ENCODE peak calls at places on chromosomes 6 and 20, in four cellular contexts. One of them, this sample, is unnamed.

GRCh38 chr6:168242111-168242510 is 77.5 kb downstream of the DACT2 start:
- DNase-seq in HepG2: no peak
- DNase-seq in A549: no peak
- DNase-seq in K562: no peak
- DNase-seq in this sample: no peak

GRCh38 chr6:33014841-33015634 is 5.6 kb upstream of the HLA-DOA start:
- DNase-seq in HepG2: peak
- DNase-seq in A549: peak
- DNase-seq in K562: peak
- DNase-seq in this sample: no peak

GRCh38 chr20:1722513-1723050 is 65.0 kb upstream of the SIRPG start:
- DNase-seq in HepG2: no peak
- DNase-seq in A549: no peak
- DNase-seq in K562: no peak
- DNase-seq in this sample: no peak

GRCh38 chr6:121504227-121504626 is 68.8 kb downstream of the GJA1 start:
- DNase-seq in HepG2: no peak
- DNase-seq in A549: peak
- DNase-seq in K562: no peak
- DNase-seq in this sample: no peak

GRCh38 chr6:131255434-131255833 is 120.2 kb downstream of the AKAP7 start:
- DNase-seq in HepG2: no peak
- DNase-seq in A549: no peak
- DNase-seq in K562: no peak
- DNase-seq in this sample: no peak

GRCh38 chr6:41921712-41921998 is 356 bp downstream of the BYSL start:
- DNase-seq in HepG2: no peak
- DNase-seq in A549: no peak
- DNase-seq in K562: peak
- DNase-seq in this sample: no peak

GRCh38 chr6:34147906-34148701 is 2.2 kb upstream of the GRM4 start:
- DNase-seq in HepG2: no peak
- DNase-seq in A549: no peak
- DNase-seq in K562: no peak
- DNase-seq in this sample: peak

GRCh38 chr6:20715135-20715806 is 181.0 kb downstream of the CDKAL1 start:
- DNase-seq in HepG2: no peak
- DNase-seq in A549: no peak
- DNase-seq in K562: no peak
- DNase-seq in this sample: no peak

GRCh38 chr6:144340541-144341371 is 55.6 kb downstream of the UTRN start:
- DNase-seq in HepG2: peak
- DNase-seq in A549: peak
- DNase-seq in K562: no peak
- DNase-seq in this sample: no peak

GRCh38 chr6:20853828-20854227 is 319.6 kb downstream of the CDKAL1 start:
- DNase-seq in HepG2: no peak
- DNase-seq in A549: no peak
- DNase-seq in K562: no peak
- DNase-seq in this sample: no peak

GRCh38 chr6:6851059-6851658 is 256.6 kb upstream of the RREB1 start:
- DNase-seq in HepG2: peak
- DNase-seq in A549: peak
- DNase-seq in K562: peak
- DNase-seq in this sample: no peak

GRCh38 chr20:35739294-35740163 is 2.5 kb downstream of the RBM39 start:
- DNase-seq in HepG2: peak
- DNase-seq in A549: peak
- DNase-seq in K562: no peak
- DNase-seq in this sample: no peak

GRCh38 chr6:166262738-166263515 is 45.3 kb downstream of the PRR18 start:
- DNase-seq in HepG2: no peak
- DNase-seq in A549: no peak
- DNase-seq in K562: no peak
- DNase-seq in this sample: no peak

GRCh38 chr6:41607736-41608135 is 30.5 kb upstream of the MDFI start:
- DNase-seq in HepG2: no peak
- DNase-seq in A549: no peak
- DNase-seq in K562: no peak
- DNase-seq in this sample: no peak

GRCh38 chr6:152298055-152298647 is 339.0 kb downstream of the SYNE1 start:
- DNase-seq in HepG2: no peak
- DNase-seq in A549: no peak
- DNase-seq in K562: no peak
- DNase-seq in this sample: no peak

GRCh38 chr6:117280922-117281321 is 15.6 kb downstream of the VGLL2 start:
- DNase-seq in HepG2: peak
- DNase-seq in A549: no peak
- DNase-seq in K562: peak
- DNase-seq in this sample: peak

GRCh38 chr6:150813319-150813992 is 52.0 kb upstream of the MTHFD1L start:
- DNase-seq in HepG2: no peak
- DNase-seq in A549: peak
- DNase-seq in K562: no peak
- DNase-seq in this sample: no peak

GRCh38 chr6:47303861-47304260 is 5.8 kb downstream of the TNFRSF21 start:
- DNase-seq in HepG2: no peak
- DNase-seq in A549: no peak
- DNase-seq in K562: no peak
- DNase-seq in this sample: no peak

GRCh38 chr6:79048611-79049010 is 29.4 kb downstream of the PHIP start:
- DNase-seq in HepG2: peak
- DNase-seq in A549: peak
- DNase-seq in K562: peak
- DNase-seq in this sample: peak

GRCh38 chr6:123526128-123526527 is 110.6 kb downstream of the TRDN start:
- DNase-seq in HepG2: no peak
- DNase-seq in A549: no peak
- DNase-seq in K562: no peak
- DNase-seq in this sample: no peak

GRCh38 chr20:23603321-23603720 is 2.4 kb downstream of the CST9 start:
- DNase-seq in HepG2: no peak
- DNase-seq in A549: no peak
- DNase-seq in K562: no peak
- DNase-seq in this sample: no peak

GRCh38 chr6:85911067-85911466 is 268.4 kb upstream of the SYNCRIP start:
- DNase-seq in HepG2: no peak
- DNase-seq in A549: no peak
- DNase-seq in K562: no peak
- DNase-seq in this sample: no peak

GRCh38 chr6:56091159-56091869 is 156.1 kb downstream of the COL21A1 start:
- DNase-seq in HepG2: peak
- DNase-seq in A549: peak
- DNase-seq in K562: no peak
- DNase-seq in this sample: no peak

GRCh38 chr6:151440930-151441329 is 11.0 kb downstream of the RMND1 start:
- DNase-seq in HepG2: no peak
- DNase-seq in A549: no peak
- DNase-seq in K562: no peak
- DNase-seq in this sample: no peak

GRCh38 chr6:89050155-89050554 is 30.4 kb upstream of the PNRC1 start:
- DNase-seq in HepG2: peak
- DNase-seq in A549: peak
- DNase-seq in K562: no peak
- DNase-seq in this sample: no peak

GRCh38 chr6:84774174-84775158 is 10.1 kb upstream of the TBX18 start:
- DNase-seq in HepG2: no peak
- DNase-seq in A549: peak
- DNase-seq in K562: peak
- DNase-seq in this sample: peak
- TF ChIP-seq JUN in HepG2: no peak
- TF ChIP-seq JUN in A549: peak
- TF ChIP-seq JUN in K562: no peak
- TF ChIP-seq JUN in this sample: no peak

DNA sequence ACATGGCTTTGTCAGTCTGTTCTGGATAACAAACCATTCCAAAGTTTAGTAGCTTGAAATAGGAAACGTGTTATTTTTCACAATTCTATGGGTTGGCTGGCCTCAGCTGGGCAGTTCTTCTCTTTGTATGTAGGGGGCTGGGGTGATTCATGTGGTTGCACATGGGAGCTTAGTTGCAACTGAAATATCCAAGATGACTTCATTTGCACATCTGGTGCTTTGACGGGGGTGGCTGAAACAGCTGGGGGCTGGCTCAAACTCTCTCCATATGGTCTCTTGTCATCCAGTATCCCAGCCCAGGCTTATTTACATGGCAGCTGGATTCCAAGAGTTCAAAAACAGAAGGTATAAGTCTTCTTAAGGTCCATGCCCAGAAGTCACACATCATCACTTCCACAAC is 9.5 kb downstream of the ECT2L start:
- DNase-seq in HepG2: no peak
- DNase-seq in A549: no peak
- DNase-seq in K562: no peak
- DNase-seq in this sample: no peak
- TF ChIP-seq HMGXB4 in HepG2: no peak
- TF ChIP-seq HMGXB4 in A549: no peak
- TF ChIP-seq HMGXB4 in K562: no peak
- TF ChIP-seq HMGXB4 in this sample: no peak

DNA sequence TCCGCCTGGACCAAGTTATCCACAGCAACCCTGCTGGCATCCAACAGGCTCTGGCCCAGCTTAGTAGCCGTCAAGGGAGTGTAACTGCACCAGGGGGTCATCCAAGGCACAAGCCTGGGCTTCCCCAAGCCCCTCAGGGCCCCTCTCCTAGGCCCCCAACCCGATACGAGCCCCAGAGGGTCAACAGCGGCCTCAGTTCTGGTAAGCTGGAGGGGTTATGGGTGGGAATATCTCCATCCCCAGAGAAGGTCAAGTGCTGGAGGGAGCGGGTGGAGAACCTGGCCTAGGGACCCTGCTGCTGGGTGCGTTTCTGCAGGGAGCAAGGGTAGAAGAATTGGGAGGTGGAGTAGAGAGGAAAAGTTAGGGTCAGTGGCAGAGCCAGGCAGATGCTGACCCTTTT is 12.9 kb downstream of the PRRC2A start:
- DNase-seq in HepG2: no peak
- DNase-seq in A549: no peak
- DNase-seq in K562: no peak
- DNase-seq in this sample: no peak
- TF ChIP-seq JUN in HepG2: no peak
- TF ChIP-seq JUN in A549: no peak
- TF ChIP-seq JUN in K562: no peak
- TF ChIP-seq JUN in this sample: no peak

GRCh38 chr6:70590387-70590786 is 23.7 kb downstream of the SDHAF4 start:
- DNase-seq in HepG2: no peak
- DNase-seq in A549: no peak
- DNase-seq in K562: no peak
- DNase-seq in this sample: no peak

DNA sequence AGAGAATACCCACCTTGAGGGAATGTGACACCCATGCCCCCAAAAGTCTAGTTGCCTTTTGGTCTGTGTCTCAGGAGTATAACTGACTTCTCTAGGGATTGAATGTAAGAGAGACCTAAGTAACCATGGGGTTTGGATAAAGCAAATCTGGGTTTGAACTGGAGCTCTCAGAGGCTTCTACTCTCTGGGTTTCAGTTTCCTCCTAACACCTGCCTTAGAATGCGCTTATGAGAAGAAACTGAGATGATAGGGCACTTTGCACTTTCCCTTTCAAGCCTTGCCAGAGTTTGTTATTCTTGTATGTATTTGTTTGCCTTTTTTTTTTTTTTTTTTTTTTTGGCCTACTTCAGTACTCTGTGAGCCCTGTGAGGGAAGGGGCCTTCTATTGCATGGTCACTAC is 19.4 kb downstream of the SDHAF4 start:
- DNase-seq in HepG2: no peak
- DNase-seq in A549: no peak
- DNase-seq in K562: no peak
- DNase-seq in this sample: no peak
- TF ChIP-seq HMGXB4 in HepG2: no peak
- TF ChIP-seq HMGXB4 in A549: no peak
- TF ChIP-seq HMGXB4 in K562: no peak
- TF ChIP-seq HMGXB4 in this sample: no peak

GRCh38 chr6:101403566-101403965 is 10.1 kb downstream of the GRIK2 start:
- DNase-seq in HepG2: no peak
- DNase-seq in A549: no peak
- DNase-seq in K562: no peak
- DNase-seq in this sample: peak
- TF ChIP-seq JUN in HepG2: no peak
- TF ChIP-seq JUN in A549: no peak
- TF ChIP-seq JUN in K562: no peak
- TF ChIP-seq JUN in this sample: no peak

GRCh38 chr20:63087872-63088680 is 81.3 kb upstream of the BHLHE23 start:
- DNase-seq in HepG2: no peak
- DNase-seq in A549: no peak
- DNase-seq in K562: no peak
- DNase-seq in this sample: peak

GRCh38 chr20:63090052-63090451 is 83.3 kb upstream of the BHLHE23 start:
- DNase-seq in HepG2: no peak
- DNase-seq in A549: no peak
- DNase-seq in K562: no peak
- DNase-seq in this sample: no peak

GRCh38 chr20:63087236-63087871 is 80.6 kb upstream of the BHLHE23 start:
- DNase-seq in HepG2: no peak
- DNase-seq in A549: no peak
- DNase-seq in K562: no peak
- DNase-seq in this sample: peak

GRCh38 chr20:63090682-63091571 is 84.2 kb upstream of the BHLHE23 start:
- DNase-seq in HepG2: no peak
- DNase-seq in A549: no peak
- DNase-seq in K562: no peak
- DNase-seq in this sample: peak

DNA sequence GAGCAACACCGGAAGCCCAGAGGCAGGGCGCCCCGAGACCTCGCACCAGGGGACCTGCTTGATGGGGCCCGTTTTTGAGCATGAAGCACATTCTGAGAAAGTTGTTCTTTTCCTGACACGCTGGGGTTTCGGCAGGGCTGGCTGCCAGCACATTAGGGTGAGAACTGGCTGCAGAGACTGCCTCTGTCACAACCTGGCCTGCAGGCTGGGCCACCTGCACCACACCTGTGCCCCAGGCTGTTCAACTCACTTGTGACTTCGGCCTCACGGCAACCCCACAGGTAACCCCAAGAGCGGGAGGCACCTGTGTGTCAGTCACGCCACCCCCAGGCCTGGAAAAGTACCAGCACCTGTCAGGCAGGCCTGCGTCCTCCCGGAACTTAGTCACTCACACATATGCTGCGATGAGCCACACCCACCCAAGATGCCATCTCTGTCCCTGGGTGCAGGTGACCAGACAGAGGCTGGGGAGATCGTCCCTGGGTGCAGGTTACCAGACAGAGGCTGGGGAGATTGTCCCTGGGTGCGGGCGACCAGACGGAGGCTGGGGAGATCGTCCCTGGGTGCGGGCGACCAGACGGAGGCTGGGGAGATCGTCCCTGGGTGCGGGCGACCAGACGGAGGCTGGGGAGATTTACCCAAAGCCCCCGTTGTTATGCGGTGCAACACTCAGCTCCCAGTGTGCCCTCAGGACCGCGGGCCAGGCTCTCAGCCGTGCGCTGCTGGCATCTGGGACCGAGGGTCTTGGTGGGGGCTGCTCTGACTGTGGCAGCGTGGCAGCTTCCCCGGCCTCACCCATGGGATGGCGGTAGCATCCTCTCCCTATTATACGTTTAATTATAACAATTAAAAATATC is 82.5 kb upstream of the BHLHE23 start:
- DNase-seq in HepG2: no peak
- DNase-seq in A549: no peak
- DNase-seq in K562: no peak
- DNase-seq in this sample: peak
- TF ChIP-seq HMGXB4 in HepG2: no peak
- TF ChIP-seq HMGXB4 in A549: no peak
- TF ChIP-seq HMGXB4 in K562: no peak
- TF ChIP-seq HMGXB4 in this sample: no peak